ENCODE peak calls at places on chromosomes 16 and 17, in five cellular contexts. G, O, C, T and U are unnamed samples.

GRCh38 chr17:4405038-4405669 is 28.6 kb upstream of the SPNS3 start:
- DNase-seq in G (no peak), O (no peak), C (no peak), T (no peak), U (no peak)

GRCh38 chr17:65442691-65443090 is 118.8 kb downstream of the AXIN2 start:
- DNase-seq in G (no peak), O (no peak), C (no peak), T (no peak), U (no peak)

GRCh38 chr17:46874906-46875305 is 23.5 kb downstream of the WNT9B start:
- DNase-seq in G (no peak), O (no peak), C (no peak), T (no peak), U (no peak)

GRCh38 chr17:12257176-12257575 is 236.5 kb downstream of the MAP2K4 start:
- DNase-seq in G (no peak), O (no peak), C (no peak), T (no peak), U (no peak)

GRCh38 chr17:2337152-2337810 is at the start of gene SGSM2:
- DNase-seq in G (no peak), O (no peak), C (peak), T (no peak), U (no peak)

GRCh38 chr16:80323808-80324195 is 217.0 kb upstream of the DYNLRB2 start:
- DNase-seq in G (no peak), O (no peak), C (no peak), T (no peak), U (no peak)

GRCh38 chr17:71436479-71436878 is 684.3 kb upstream of the SOX9 start:
- DNase-seq in G (peak), O (no peak), C (no peak), T (no peak), U (no peak)

GRCh38 chr16:6209355-6209930 is 1111.8 kb upstream of the EEF2KMT start:
- DNase-seq in G (no peak), O (no peak), C (no peak), T (no peak), U (no peak)

GRCh38 chr16:23907457-23907902 is 71.7 kb downstream of the PRKCB start:
- DNase-seq in G (no peak), O (no peak), C (no peak), T (no peak), U (no peak)

GRCh38 chr17:61157246-61157887 is 242.3 kb upstream of the TBX2 start:
- DNase-seq in G (no peak), O (no peak), C (no peak), T (peak), U (no peak)

GRCh38 chr17:6574689-6575595 is 18.6 kb upstream of the PITPNM3 start:
- DNase-seq in G (peak), O (peak), C (peak), T (peak), U (peak)

GRCh38 chr16:82386771-82387170 is 216.7 kb upstream of the MPHOSPH6 start:
- DNase-seq in G (no peak), O (no peak), C (no peak), T (no peak), U (no peak)

GRCh38 chr17:63173903-63174302 is 207.9 kb downstream of the TANC2 start:
- DNase-seq in G (no peak), O (no peak), C (no peak), T (no peak), U (no peak)

GRCh38 chr16:56113223-56113622 is 78.1 kb upstream of the GNAO1 start:
- DNase-seq in G (no peak), O (no peak), C (no peak), T (no peak), U (no peak)

GRCh38 chr17:65587602-65588193 is 26.2 kb upstream of the AXIN2 start:
- DNase-seq in G (no peak), O (no peak), C (no peak), T (no peak), U (no peak)

GRCh38 chr16:67545665-67546024 is 16.7 kb upstream of the CTCF start:
- DNase-seq in G (no peak), O (no peak), C (no peak), T (no peak), U (no peak)

GRCh38 chr16:30183961-30184429 is 593 bp downstream of the CORO1A start:
- DNase-seq in G (no peak), O (no peak), C (peak), T (no peak), U (no peak)

GRCh38 chr17:21376835-21377690 is 906 bp downstream of the KCNJ12 start:
- DNase-seq in G (peak), O (no peak), C (no peak), T (peak), U (no peak)

GRCh38 chr16:22232277-22233049 is 26.4 kb downstream of the EEF2K start:
- DNase-seq in G (peak), O (peak), C (peak), T (peak), U (no peak)

GRCh38 chr17:19021622-19022083 is 17.1 kb upstream of the FAM83G start:
- DNase-seq in G (no peak), O (no peak), C (no peak), T (no peak), U (no peak)

GRCh38 chr16:58678716-58679115 is 5.9 kb downstream of the SLC38A7 start:
- DNase-seq in G (peak), O (no peak), C (peak), T (no peak), U (no peak)

GRCh38 chr16:66278604-66279262 is 87.8 kb upstream of the CDH5 start:
- DNase-seq in G (peak), O (no peak), C (no peak), T (no peak), U (no peak)
- TF ChIP-seq CTCF in G (peak), O (peak), C (no peak), T (peak), U (no peak)

DNA sequence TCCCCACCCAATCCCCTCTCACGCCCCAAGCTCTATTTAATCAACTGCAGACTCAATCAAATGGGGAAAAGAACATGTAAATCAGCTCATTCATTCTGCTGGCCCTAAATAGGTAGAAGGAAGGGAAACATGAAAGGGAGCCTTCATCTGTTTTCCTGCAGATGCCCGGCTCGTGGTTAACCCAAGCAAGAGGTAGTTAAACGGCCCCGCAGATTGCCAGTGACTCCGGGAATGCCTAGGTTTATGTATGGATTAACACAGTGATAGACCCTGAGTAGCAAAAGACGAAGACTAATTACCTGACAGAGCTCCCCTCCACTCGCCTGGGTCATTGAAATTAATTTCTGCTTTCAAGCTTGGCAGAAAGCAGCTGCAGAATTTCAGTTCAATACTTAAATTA is 542.0 kb downstream of the WWOX start:
- DNase-seq in G (no peak), O (no peak), C (no peak), T (no peak), U (no peak)
- H3K4me3 ChIP-seq in G (no peak), O (no peak), C (no peak), T (no peak), U (no peak)

GRCh38 chr16:89562939-89563338 is 2.5 kb downstream of the RPL13 start:
- DNase-seq in G (no peak), O (no peak), C (no peak), T (no peak), U (no peak)

GRCh38 chr16:89561195-89562026 is 929 bp downstream of the RPL13 start:
- DNase-seq in G (no peak), O (no peak), C (no peak), T (no peak), U (no peak)

GRCh38 chr16:89557936-89558490 is 2.5 kb upstream of the RPL13 start:
- DNase-seq in G (no peak), O (no peak), C (no peak), T (no peak), U (no peak)

GRCh38 chr16:89562027-89562599 is 1.6 kb downstream of the RPL13 start:
- DNase-seq in G (no peak), O (no peak), C (no peak), T (no peak), U (no peak)

DNA sequence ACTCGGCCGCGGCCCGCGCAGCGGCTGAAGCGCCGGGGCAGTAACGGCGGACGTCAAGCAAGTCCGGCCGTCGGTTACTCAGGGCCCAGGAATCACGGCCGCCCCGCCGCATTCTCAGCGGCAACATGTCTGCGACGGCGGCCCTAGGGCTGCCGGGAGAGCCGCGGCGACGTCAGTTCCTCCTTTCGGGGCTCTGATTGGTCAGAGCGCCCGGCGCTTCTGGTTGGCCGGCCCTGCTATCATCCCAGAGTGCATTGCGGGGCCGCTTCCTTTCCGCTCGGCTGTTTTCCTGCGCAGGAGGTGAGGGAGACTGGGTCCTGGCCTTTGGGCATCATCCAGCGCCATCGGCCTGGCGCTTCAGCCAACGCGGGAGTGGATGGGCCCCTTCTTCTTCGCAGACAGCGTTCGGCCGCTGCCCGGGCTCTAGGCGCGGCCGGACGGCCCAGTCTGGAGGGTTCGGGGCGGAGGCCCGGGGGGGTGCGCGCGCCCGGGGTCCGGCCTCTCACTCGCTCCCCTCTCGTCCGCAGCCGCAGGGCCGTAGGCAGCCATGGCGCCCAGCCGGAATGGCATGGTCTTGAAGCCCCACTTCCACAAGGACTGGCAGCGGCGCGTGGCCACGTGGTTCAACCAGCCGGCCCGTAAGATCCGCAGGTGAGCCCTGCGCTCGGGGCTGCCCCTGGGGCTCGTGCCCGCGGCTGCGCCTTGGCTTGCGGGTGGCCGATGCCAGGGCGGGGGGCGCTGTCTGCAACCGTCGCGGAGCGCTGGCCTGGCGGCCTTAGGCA is at the start of gene RPL13:
- DNase-seq in G (peak), O (peak), C (peak), T (peak), U (peak)
- TF ChIP-seq CTCF in G (no peak), O (no peak), C (no peak), T (no peak), U (no peak)

DNA sequence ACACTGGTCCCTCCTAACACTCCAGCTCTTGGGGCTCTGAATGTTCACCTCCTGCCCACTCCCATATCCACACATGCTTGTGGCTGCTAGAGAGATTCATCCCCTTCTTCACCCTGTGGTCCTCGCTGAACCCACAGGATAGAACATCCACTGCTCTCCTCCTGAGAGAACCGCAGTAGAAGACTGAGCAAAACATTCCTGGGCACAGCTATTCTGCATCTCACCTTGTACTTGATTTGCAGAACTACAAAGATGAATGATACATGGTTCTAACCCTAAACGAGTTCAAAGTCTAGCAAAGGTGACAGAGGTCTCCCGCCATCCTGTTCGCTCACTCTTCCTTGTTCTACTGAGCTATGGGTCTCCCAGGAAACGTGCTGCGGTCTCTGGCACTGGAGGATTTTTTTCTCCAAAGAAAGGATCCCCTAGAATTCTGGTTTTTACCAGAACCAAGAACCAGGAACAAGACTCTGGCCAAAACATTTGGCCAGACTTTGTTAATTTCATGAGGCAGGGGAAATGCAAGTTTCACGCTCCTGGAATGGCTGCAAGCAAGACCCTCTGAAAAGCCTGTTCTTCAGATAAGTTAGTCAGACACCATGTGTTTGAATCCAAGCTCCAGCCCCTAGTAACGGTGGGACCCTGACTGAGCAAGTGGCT is 39.5 kb downstream of the TMEM114 start:
- DNase-seq in G (no peak), O (no peak), C (no peak), T (no peak), U (no peak)
- H3K4me3 ChIP-seq in G (no peak), O (no peak), C (no peak), T (no peak), U (no peak)

GRCh38 chr17:48028736-48029135 is 8.9 kb downstream of the COPZ2 start:
- DNase-seq in G (no peak), O (no peak), C (no peak), T (no peak), U (no peak)
- TF ChIP-seq CTCF in G (no peak), O (no peak), C (no peak), T (no peak), U (no peak)

GRCh38 chr17:36089888-36090836 is at the start of gene CCL3:
- DNase-seq in G (no peak), O (no peak), C (peak), T (no peak), U (no peak)
- H3K4me3 ChIP-seq in G (no peak), O (no peak), C (no peak), T (no peak), U (no peak)

GRCh38 chr16:15055141-15056053 is 477 bp downstream of the NTAN1 start:
- DNase-seq in G (no peak), O (no peak), C (peak), T (no peak), U (no peak)
- TF ChIP-seq CTCF in G (no peak), O (peak), C (no peak), T (no peak), U (peak)

GRCh38 chr17:48022906-48023305 is 14.7 kb downstream of the COPZ2 start:
- DNase-seq in G (no peak), O (no peak), C (no peak), T (no peak), U (no peak)
- H3K4me3 ChIP-seq in G (no peak), O (no peak), C (no peak), T (no peak), U (no peak)

GRCh38 chr17:74545456-74546230 is at the start of gene CD300C:
- DNase-seq in G (no peak), O (no peak), C (peak), T (no peak), U (no peak)
- TF ChIP-seq CTCF in G (no peak), O (no peak), C (no peak), T (no peak), U (no peak)